ENCODE peak calls at places on chromosomes 6 and 20, in ten cellular contexts. U is effector CD4-positive, alpha-beta T cell; T is activated naive CD4-positive, alpha-beta T cell treated with Interleukin-2 at 50 U/mL for 16 hours; Z is activated B cell treated with CpG ODN at 0.5 μM for 24 hours; H is GM23248; B is stimulated activated CD8-positive, alpha-beta memory T cell treated with anti-CD3 and anti-CD28 coated beads, Interleukin-15, amount 100 ng/mL, for 24 hours; O is GM04504; E is M059J; F is body of pancreas; V is activated CD4-positive, alpha-beta T cell treated with anti-CD3 and anti-CD28 coated beads for 1 hour. W is an unnamed sample.
A peak's percentile ranks its signal among the peaks of the same experiment; 100 is the strongest.

GRCh38 chr20:51340451-51340840 is 202.1 kb downstream of the NFATC2 start:
- DNase-seq in B (no peak), O (no peak), Z (no peak), F (no peak), H (no peak), E (peak; percentile 44), T (no peak), U (no peak), V (no peak), W (no peak)

GRCh38 chr20:23341073-23341472 is 9.5 kb upstream of the NXT1 start:
- DNase-seq in B (no peak), Z (no peak), F (no peak), T (no peak), E (no peak), H (no peak), U (no peak), V (no peak), O (no peak), W (no peak)

GRCh38 chr20:31581391-31581790 is 23.7 kb upstream of the ID1 start:
- DNase-seq in V (no peak), O (no peak), E (no peak), T (no peak), Z (no peak), U (no peak), H (no peak), F (no peak), B (no peak), W (no peak)

GRCh38 chr20:33790571-33790970 is 20.6 kb upstream of the CHMP4B start:
- DNase-seq in B (no peak), Z (no peak), E (no peak), O (no peak), U (no peak), H (no peak), V (no peak), F (peak; percentile 70), T (no peak), W (peak; percentile 46)

GRCh38 chr6:108730556-108731228 is 117.5 kb upstream of the ARMC2 start:
- DNase-seq in H (no peak), B (no peak), O (no peak), Z (no peak), V (no peak), E (no peak), T (no peak), U (no peak), F (no peak), W (no peak)

GRCh38 chr20:10236540-10237533 is 18.2 kb downstream of the SNAP25 start:
- DNase-seq in E (no peak), O (no peak), V (no peak), Z (no peak), B (no peak), T (no peak), H (no peak), F (no peak), U (no peak), W (no peak)

GRCh38 chr6:107488875-107489635 is 862 bp upstream of the SOBP start:
- DNase-seq in Z (peak; percentile 31), T (peak; percentile 10), U (no peak), F (peak; percentile 16), B (no peak), V (no peak), E (peak; percentile 37), H (peak; percentile 47), O (no peak), W (peak; percentile 79)

GRCh38 chr6:28254340-28254618 is 2.2 kb upstream of the ZKSCAN4 start:
- DNase-seq in O (no peak), T (no peak), Z (no peak), E (peak; percentile 28), H (no peak), V (no peak), U (no peak), F (no peak), B (no peak), W (no peak)

GRCh38 chr6:46290916-46291633 is 120.3 kb upstream of the ENPP5 start:
- DNase-seq in H (no peak), O (no peak), Z (no peak), V (no peak), T (no peak), U (no peak), E (no peak), F (no peak), B (no peak), W (no peak)

GRCh38 chr20:35145141-35145564 is 2.0 kb downstream of the EDEM2 start:
- DNase-seq in B (no peak), V (no peak), H (peak; percentile 62), O (no peak), U (peak; percentile 30), E (peak; percentile 73), Z (no peak), T (no peak), F (no peak), W (no peak)

W was measured in left lung.